ENCODE peak calls at places on chromosomes 4 and X, in six cellular contexts. H, F, X, D, K and A are unnamed samples.

GRCh38 chr4:913280-913618 is 18.9 kb downstream of the GAK start:
- DNase-seq in H (no peak), F (no peak), X (no peak), D (peak; percentile 27), K (no peak), A (no peak)

GRCh38 chr4:80492761-80493160 is 157.2 kb downstream of the CFAP299 start:
- DNase-seq in H (no peak), F (no peak), X (no peak), D (no peak), K (no peak), A (no peak)

GRCh38 chrX:29941292-29941691 is 274.1 kb upstream of the MAGEB2 start:
- DNase-seq in H (no peak), F (peak; percentile 79), X (no peak), D (no peak), K (no peak), A (no peak)

GRCh38 chr4:105417624-105418023 is 56.2 kb downstream of the PPA2 start:
- DNase-seq in H (no peak), F (no peak), X (peak; percentile 28), D (no peak), K (no peak), A (no peak)

GRCh38 chrX:80810365-80810978 is 795 bp upstream of the BRWD3 start:
- DNase-seq in H (no peak), F (no peak), X (no peak), D (no peak), K (no peak), A (no peak)

GRCh38 chrX:100944601-100945000 is 15.9 kb upstream of the XKRX start:
- DNase-seq in H (no peak), F (no peak), X (no peak), D (no peak), K (no peak), A (no peak)

GRCh38 chrX:19386679-19387078 is 43.0 kb downstream of the PDHA1 start:
- DNase-seq in H (no peak), F (no peak), X (no peak), D (no peak), K (no peak), A (no peak)

GRCh38 chr4:185932491-185932890 is 120.5 kb upstream of the SORBS2 start:
- DNase-seq in H (no peak), F (no peak), X (no peak), D (no peak), K (no peak), A (no peak)

GRCh38 chr4:85953651-85954018 is 406.2 kb downstream of the MAPK10 start:
- DNase-seq in H (no peak), F (peak; percentile 63), X (peak; percentile 58), D (no peak), K (no peak), A (peak; percentile 12)

GRCh38 chrX:49754238-49754857 is 58.6 kb upstream of the PAGE1 start:
- DNase-seq in H (peak; percentile 42), F (peak; percentile 32), X (peak; percentile 30), D (no peak), K (no peak), A (peak; percentile 0)

GRCh38 chr4:135418353-135418752 is 1216.8 kb upstream of the PABPC4L start:
- DNase-seq in H (no peak), F (no peak), X (no peak), D (no peak), K (no peak), A (peak; percentile 3)

GRCh38 chr4:183142566-183143545 is 43.8 kb downstream of the WWC2 start:
- DNase-seq in H (no peak), F (peak; percentile 55), X (peak; percentile 57), D (no peak), K (no peak), A (no peak)

GRCh38 chr4:100494166-100494565 is 23.7 kb downstream of the EMCN start:
- DNase-seq in H (no peak), F (no peak), X (no peak), D (no peak), K (no peak), A (no peak)

GRCh38 chr4:175308236-175308635 is 390.1 kb downstream of the ADAM29 start:
- DNase-seq in H (no peak), F (no peak), X (no peak), D (no peak), K (no peak), A (no peak)

GRCh38 chr4:153933851-153934688 is 145.2 kb upstream of the SFRP2 start:
- DNase-seq in H (peak; percentile 43), F (no peak), X (no peak), D (no peak), K (no peak), A (no peak)

GRCh38 chrX:14616876-14617275 is 87.5 kb downstream of the GLRA2 start:
- DNase-seq in H (no peak), F (no peak), X (no peak), D (no peak), K (no peak), A (no peak)

GRCh38 chr4:16122784-16123183 is 39.0 kb upstream of the PROM1 start:
- DNase-seq in H (no peak), F (no peak), X (no peak), D (no peak), K (no peak), A (no peak)

GRCh38 chr4:164210377-164210776 is 543.6 kb upstream of the SMIM31 start:
- DNase-seq in H (no peak), F (no peak), X (no peak), D (no peak), K (no peak), A (no peak)

GRCh38 chr4:128768373-128768996 is 41.0 kb upstream of the JADE1 start:
- DNase-seq in H (no peak), F (no peak), X (peak; percentile 18), D (no peak), K (no peak), A (no peak)

GRCh38 chr4:181528570-181529184 is 714.5 kb upstream of the TENM3 start:
- DNase-seq in H (no peak), F (no peak), X (peak; percentile 79), D (no peak), K (no peak), A (peak; percentile 12)

GRCh38 chr4:23932935-23933334 is 43.1 kb upstream of the PPARGC1A start:
- DNase-seq in H (no peak), F (no peak), X (no peak), D (no peak), K (no peak), A (no peak)

GRCh38 chrX:51144828-51145442 is 187.7 kb upstream of the NUDT10 start:
- DNase-seq in H (no peak), F (peak; percentile 13), X (peak; percentile 34), D (no peak), K (no peak), A (no peak)

GRCh38 chr4:2261110-2261852 is 628 bp downstream of the MXD4 start:
- DNase-seq in H (peak; percentile 42), F (peak; percentile 30), X (peak; percentile 49), D (peak; percentile 94), K (peak; percentile 30), A (peak; percentile 40)

GRCh38 chr4:106529348-106530033 is 160.9 kb upstream of the GIMD1 start:
- DNase-seq in H (no peak), F (peak; percentile 72), X (no peak), D (no peak), K (no peak), A (no peak)

GRCh38 chrX:21905209-21905735 is 35.2 kb upstream of the SMS start:
- DNase-seq in H (no peak), F (no peak), X (no peak), D (no peak), K (no peak), A (no peak)

GRCh38 chr4:73705056-73705432 is 35.3 kb upstream of the CXCL8 start:
- DNase-seq in H (no peak), F (peak; percentile 71), X (no peak), D (no peak), K (no peak), A (no peak)

GRCh38 chr4:108117473-108118182 is 51.1 kb downstream of the LEF1 start:
- DNase-seq in H (no peak), F (no peak), X (peak; percentile 27), D (no peak), K (no peak), A (no peak)

DNA sequence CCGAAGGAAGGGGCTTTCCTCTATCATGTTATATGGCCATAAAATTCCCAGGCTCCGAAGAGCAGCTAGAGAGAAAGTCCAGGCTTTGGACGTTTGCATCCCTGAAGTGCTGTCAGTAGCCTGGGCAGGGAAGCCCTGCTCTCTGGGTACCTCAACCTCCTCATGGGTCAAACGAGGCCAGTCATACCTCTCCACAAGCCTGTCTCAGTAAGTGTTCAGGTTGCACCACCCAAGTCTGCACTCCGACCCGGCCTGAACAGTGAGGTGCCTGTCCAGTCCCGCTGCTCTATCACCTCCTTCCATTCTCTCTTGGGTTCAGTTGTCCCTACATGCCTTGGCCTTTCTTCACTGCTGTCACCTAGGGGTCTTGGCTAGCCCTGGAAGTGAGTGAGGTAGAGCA is 78.9 kb downstream of the STARD8 start:
- DNase-seq in H (no peak), F (no peak), X (no peak), D (peak; percentile 48), K (no peak), A (no peak)
- TF ChIP-seq POLR2A in H (no peak), F (no peak), X (no peak), D (no peak), K (no peak), A (no peak)

GRCh38 chr4:123396294-123397275 is at the start of gene SPRY1:
- DNase-seq in H (peak; percentile 89), F (peak; percentile 89), X (peak; percentile 90), D (peak; percentile 90), K (peak; percentile 73), A (no peak)
- TF ChIP-seq POLR2A in H (peak; percentile 78), F (peak; percentile 68), X (peak; percentile 64), D (peak; percentile 72), K (peak; percentile 58), A (no peak)

GRCh38 chr4:10058371-10058770 is 37.1 kb upstream of the SLC2A9 start:
- DNase-seq in H (no peak), F (no peak), X (no peak), D (no peak), K (no peak), A (no peak)
- TF ChIP-seq POLR2A in H (no peak), F (no peak), X (no peak), D (no peak), K (no peak), A (no peak)

DNA sequence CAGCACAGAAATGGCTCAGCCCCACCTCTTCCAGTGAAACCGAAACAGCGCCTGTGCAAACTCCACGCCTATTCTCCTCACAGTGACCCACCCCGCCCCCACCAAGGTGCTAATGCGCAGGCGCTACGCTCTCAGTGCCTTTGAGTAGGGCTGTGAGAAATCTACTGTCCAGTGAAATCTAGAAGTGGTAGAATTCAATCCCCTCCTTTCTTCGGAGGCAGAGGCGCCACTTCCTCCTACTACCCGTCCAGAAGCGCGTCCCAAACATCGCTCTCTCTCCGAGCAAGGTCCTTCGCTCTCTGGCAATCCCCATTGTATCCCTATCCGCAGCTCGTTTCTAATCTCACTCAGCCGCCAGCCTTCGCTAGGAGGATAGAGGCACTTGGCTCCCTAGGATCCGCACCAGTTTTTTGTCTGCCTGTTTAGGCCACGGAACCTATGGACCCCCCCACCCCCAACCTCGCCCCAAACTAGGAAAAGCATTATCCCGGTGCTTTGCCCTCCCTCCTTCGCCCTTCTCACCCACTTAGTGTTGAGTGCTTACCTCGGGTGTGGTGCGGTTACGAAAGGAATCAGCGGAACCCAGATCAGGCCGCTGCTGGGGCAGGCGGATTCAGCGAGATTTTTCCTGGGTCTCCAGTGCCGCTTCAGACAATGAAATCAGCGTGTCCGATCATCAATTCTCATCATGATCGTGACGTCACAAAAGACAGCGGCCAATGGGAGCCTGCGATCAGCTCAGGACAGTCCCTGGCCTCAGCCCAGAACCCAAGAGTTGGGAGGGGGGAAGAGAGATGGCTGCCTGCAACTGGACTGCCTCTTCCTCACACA is at the start of gene HDX:
- DNase-seq in H (peak; percentile 89), F (peak; percentile 87), X (peak; percentile 92), D (peak; percentile 87), K (peak; percentile 77), A (peak; percentile 22)
- TF ChIP-seq POLR2A in H (peak; percentile 28), F (no peak), X (no peak), D (peak; percentile 36), K (peak; percentile 62), A (no peak)